ENCODE peak calls at places on chromosomes 7 and 10, in eight cellular contexts. One of them, this sample, is unnamed.

GRCh38 chr7:151762501-151763245 is 114.2 kb downstream of the PRKAG2 start:
- DNase-seq in cardiac muscle cell: no peak
- DNase-seq in fibroblast of pulmonary artery: no peak
- DNase-seq in brain microvascular endothelial cell: no peak
- DNase-seq in NB4: no peak
- DNase-seq in psoas muscle: no peak
- DNase-seq in Peyer's patch: no peak
- DNase-seq in endodermal cell: peak; percentile 59
- DNase-seq in this sample: no peak

GRCh38 chr7:4734587-4735365 is 40.6 kb upstream of the AP5Z1 start:
- DNase-seq in cardiac muscle cell: no peak
- DNase-seq in fibroblast of pulmonary artery: no peak
- DNase-seq in brain microvascular endothelial cell: no peak
- DNase-seq in NB4: no peak
- DNase-seq in psoas muscle: peak; percentile 68
- DNase-seq in Peyer's patch: no peak
- DNase-seq in endodermal cell: no peak
- DNase-seq in this sample: no peak

GRCh38 chr10:122010405-122011050 is 21.6 kb downstream of the TACC2 start:
- DNase-seq in cardiac muscle cell: no peak
- DNase-seq in fibroblast of pulmonary artery: peak; percentile 13
- DNase-seq in brain microvascular endothelial cell: no peak
- DNase-seq in NB4: peak; percentile 44
- DNase-seq in psoas muscle: peak; percentile 62
- DNase-seq in Peyer's patch: peak; percentile 5
- DNase-seq in endodermal cell: no peak
- DNase-seq in this sample: no peak

GRCh38 chr7:14071045-14071444 is 81.6 kb upstream of the ETV1 start:
- DNase-seq in cardiac muscle cell: no peak
- DNase-seq in fibroblast of pulmonary artery: no peak
- DNase-seq in brain microvascular endothelial cell: no peak
- DNase-seq in NB4: no peak
- DNase-seq in psoas muscle: no peak
- DNase-seq in Peyer's patch: no peak
- DNase-seq in endodermal cell: no peak
- DNase-seq in this sample: no peak

GRCh38 chr7:94562525-94562924 is 52.9 kb downstream of the CASD1 start:
- DNase-seq in cardiac muscle cell: no peak
- DNase-seq in fibroblast of pulmonary artery: peak; percentile 55
- DNase-seq in brain microvascular endothelial cell: no peak
- DNase-seq in NB4: no peak
- DNase-seq in psoas muscle: no peak
- DNase-seq in Peyer's patch: no peak
- DNase-seq in endodermal cell: no peak
- DNase-seq in this sample: no peak

GRCh38 chr10:133116455-133116854 is 28.7 kb downstream of the ADGRA1 start:
- DNase-seq in cardiac muscle cell: no peak
- DNase-seq in fibroblast of pulmonary artery: no peak
- DNase-seq in brain microvascular endothelial cell: no peak
- DNase-seq in NB4: no peak
- DNase-seq in psoas muscle: no peak
- DNase-seq in Peyer's patch: no peak
- DNase-seq in endodermal cell: no peak
- DNase-seq in this sample: no peak

GRCh38 chr10:113267616-113268015 is 285.2 kb upstream of the HABP2 start:
- DNase-seq in cardiac muscle cell: no peak
- DNase-seq in fibroblast of pulmonary artery: no peak
- DNase-seq in brain microvascular endothelial cell: no peak
- DNase-seq in NB4: no peak
- DNase-seq in psoas muscle: no peak
- DNase-seq in Peyer's patch: no peak
- DNase-seq in endodermal cell: no peak
- DNase-seq in this sample: no peak

GRCh38 chr7:139602143-139602722 is 78.7 kb downstream of the CLEC2L start:
- DNase-seq in cardiac muscle cell: peak; percentile 56
- DNase-seq in fibroblast of pulmonary artery: peak; percentile 64
- DNase-seq in brain microvascular endothelial cell: peak; percentile 24
- DNase-seq in NB4: peak; percentile 61
- DNase-seq in psoas muscle: no peak
- DNase-seq in Peyer's patch: no peak
- DNase-seq in endodermal cell: no peak
- DNase-seq in this sample: peak; percentile 47

GRCh38 chr10:33129987-33130386 is 172.0 kb upstream of the ITGB1 start:
- DNase-seq in cardiac muscle cell: no peak
- DNase-seq in fibroblast of pulmonary artery: peak; percentile 67
- DNase-seq in brain microvascular endothelial cell: peak; percentile 93
- DNase-seq in NB4: no peak
- DNase-seq in psoas muscle: no peak
- DNase-seq in Peyer's patch: no peak
- DNase-seq in endodermal cell: no peak
- DNase-seq in this sample: peak; percentile 51

GRCh38 chr10:124367414-124367813 is 51.3 kb downstream of the OAT start:
- DNase-seq in cardiac muscle cell: no peak
- DNase-seq in fibroblast of pulmonary artery: no peak
- DNase-seq in brain microvascular endothelial cell: no peak
- DNase-seq in NB4: no peak
- DNase-seq in psoas muscle: no peak
- DNase-seq in Peyer's patch: no peak
- DNase-seq in endodermal cell: no peak
- DNase-seq in this sample: no peak

GRCh38 chr7:44103941-44104879 is at the start of gene AEBP1:
- DNase-seq in cardiac muscle cell: peak; percentile 67
- DNase-seq in fibroblast of pulmonary artery: peak; percentile 37
- DNase-seq in brain microvascular endothelial cell: no peak
- DNase-seq in NB4: no peak
- DNase-seq in psoas muscle: peak; percentile 62
- DNase-seq in Peyer's patch: no peak
- DNase-seq in endodermal cell: peak; percentile 86
- DNase-seq in this sample: no peak

GRCh38 chr7:133530682-133531081 is 277.8 kb downstream of the EXOC4 start:
- DNase-seq in cardiac muscle cell: no peak
- DNase-seq in fibroblast of pulmonary artery: peak; percentile 91
- DNase-seq in brain microvascular endothelial cell: peak; percentile 48
- DNase-seq in NB4: no peak
- DNase-seq in psoas muscle: no peak
- DNase-seq in Peyer's patch: no peak
- DNase-seq in endodermal cell: no peak
- DNase-seq in this sample: no peak

GRCh38 chr7:120480472-120480871 is 207.5 kb downstream of the KCND2 start:
- DNase-seq in cardiac muscle cell: no peak
- DNase-seq in fibroblast of pulmonary artery: no peak
- DNase-seq in brain microvascular endothelial cell: no peak
- DNase-seq in NB4: no peak
- DNase-seq in psoas muscle: no peak
- DNase-seq in Peyer's patch: no peak
- DNase-seq in endodermal cell: no peak
- DNase-seq in this sample: no peak

GRCh38 chr10:95741807-95742528 is 14.0 kb upstream of the ENTPD1 start:
- DNase-seq in cardiac muscle cell: peak; percentile 29
- DNase-seq in fibroblast of pulmonary artery: peak; percentile 92
- DNase-seq in brain microvascular endothelial cell: peak; percentile 85
- DNase-seq in NB4: no peak
- DNase-seq in psoas muscle: no peak
- DNase-seq in Peyer's patch: peak; percentile 67
- DNase-seq in endodermal cell: peak; percentile 63
- DNase-seq in this sample: peak; percentile 44

GRCh38 chr7:3606436-3606835 is 305.4 kb downstream of the SDK1 start:
- DNase-seq in cardiac muscle cell: no peak
- DNase-seq in fibroblast of pulmonary artery: no peak
- DNase-seq in brain microvascular endothelial cell: no peak
- DNase-seq in NB4: no peak
- DNase-seq in psoas muscle: no peak
- DNase-seq in Peyer's patch: no peak
- DNase-seq in endodermal cell: no peak
- DNase-seq in this sample: no peak

GRCh38 chr10:43706166-43706565 is 57.5 kb upstream of the ZNF32 start:
- DNase-seq in cardiac muscle cell: no peak
- DNase-seq in fibroblast of pulmonary artery: no peak
- DNase-seq in brain microvascular endothelial cell: no peak
- DNase-seq in NB4: no peak
- DNase-seq in psoas muscle: no peak
- DNase-seq in Peyer's patch: no peak
- DNase-seq in endodermal cell: peak; percentile 31
- DNase-seq in this sample: no peak

GRCh38 chr7:78073470-78074382 is 275.2 kb downstream of the PHTF2 start:
- DNase-seq in cardiac muscle cell: no peak
- DNase-seq in fibroblast of pulmonary artery: no peak
- DNase-seq in brain microvascular endothelial cell: no peak
- DNase-seq in NB4: no peak
- DNase-seq in psoas muscle: no peak
- DNase-seq in Peyer's patch: no peak
- DNase-seq in endodermal cell: peak; percentile 84
- DNase-seq in this sample: peak; percentile 8

GRCh38 chr10:93894516-93895378 is 969 bp downstream of the SLC35G1 start:
- DNase-seq in cardiac muscle cell: no peak
- DNase-seq in fibroblast of pulmonary artery: no peak
- DNase-seq in brain microvascular endothelial cell: no peak
- DNase-seq in NB4: peak; percentile 12
- DNase-seq in psoas muscle: no peak
- DNase-seq in Peyer's patch: no peak
- DNase-seq in endodermal cell: peak; percentile 57
- DNase-seq in this sample: no peak

GRCh38 chr10:43238462-43238861 is 28.4 kb downstream of the RASGEF1A start:
- DNase-seq in cardiac muscle cell: no peak
- DNase-seq in fibroblast of pulmonary artery: no peak
- DNase-seq in brain microvascular endothelial cell: no peak
- DNase-seq in NB4: no peak
- DNase-seq in psoas muscle: peak; percentile 2
- DNase-seq in Peyer's patch: peak; percentile 22
- DNase-seq in endodermal cell: peak; percentile 10
- DNase-seq in this sample: no peak

GRCh38 chr7:35437619-35438275 is 183.8 kb upstream of the TBX20 start:
- DNase-seq in cardiac muscle cell: no peak
- DNase-seq in fibroblast of pulmonary artery: no peak
- DNase-seq in brain microvascular endothelial cell: no peak
- DNase-seq in NB4: no peak
- DNase-seq in psoas muscle: no peak
- DNase-seq in Peyer's patch: no peak
- DNase-seq in endodermal cell: no peak
- DNase-seq in this sample: no peak

GRCh38 chr7:135167360-135167759 is 3.1 kb downstream of the CYREN start:
- DNase-seq in cardiac muscle cell: no peak
- DNase-seq in fibroblast of pulmonary artery: no peak
- DNase-seq in brain microvascular endothelial cell: no peak
- DNase-seq in NB4: no peak
- DNase-seq in psoas muscle: no peak
- DNase-seq in Peyer's patch: no peak
- DNase-seq in endodermal cell: no peak
- DNase-seq in this sample: no peak

GRCh38 chr7:75565129-75565528 is 73.0 kb downstream of the SPDYE5 start:
- DNase-seq in cardiac muscle cell: no peak
- DNase-seq in fibroblast of pulmonary artery: peak; percentile 93
- DNase-seq in brain microvascular endothelial cell: peak; percentile 90
- DNase-seq in NB4: no peak
- DNase-seq in psoas muscle: no peak
- DNase-seq in Peyer's patch: no peak
- DNase-seq in endodermal cell: no peak
- DNase-seq in this sample: peak; percentile 89

GRCh38 chr10:119341236-119342016 is 134.1 kb downstream of the GRK5 start:
- DNase-seq in cardiac muscle cell: peak; percentile 86
- DNase-seq in fibroblast of pulmonary artery: peak; percentile 66
- DNase-seq in brain microvascular endothelial cell: peak; percentile 76
- DNase-seq in NB4: peak; percentile 62
- DNase-seq in psoas muscle: no peak
- DNase-seq in Peyer's patch: no peak
- DNase-seq in endodermal cell: no peak
- DNase-seq in this sample: peak; percentile 59

GRCh38 chr7:117780832-117781231 is 92.4 kb downstream of the CTTNBP2 start:
- DNase-seq in cardiac muscle cell: no peak
- DNase-seq in fibroblast of pulmonary artery: peak; percentile 4
- DNase-seq in brain microvascular endothelial cell: peak; percentile 31
- DNase-seq in NB4: no peak
- DNase-seq in psoas muscle: no peak
- DNase-seq in Peyer's patch: no peak
- DNase-seq in endodermal cell: no peak
- DNase-seq in this sample: no peak

GRCh38 chr7:106178593-106179134 is 66.6 kb upstream of the SYPL1 start:
- DNase-seq in cardiac muscle cell: no peak
- DNase-seq in fibroblast of pulmonary artery: peak; percentile 83
- DNase-seq in brain microvascular endothelial cell: peak; percentile 39
- DNase-seq in NB4: peak; percentile 36
- DNase-seq in psoas muscle: no peak
- DNase-seq in Peyer's patch: no peak
- DNase-seq in endodermal cell: no peak
- DNase-seq in this sample: peak; percentile 42
- TF ChIP-seq CTCF in cardiac muscle cell: peak; percentile 55
- TF ChIP-seq CTCF in fibroblast of pulmonary artery: peak; percentile 57
- TF ChIP-seq CTCF in brain microvascular endothelial cell: peak; percentile 57
- TF ChIP-seq CTCF in NB4: peak; percentile 14
- TF ChIP-seq CTCF in psoas muscle: peak; percentile 27
- TF ChIP-seq CTCF in Peyer's patch: no peak
- TF ChIP-seq CTCF in endodermal cell: peak; percentile 21
- TF ChIP-seq CTCF in this sample: peak; percentile 38

DNA sequence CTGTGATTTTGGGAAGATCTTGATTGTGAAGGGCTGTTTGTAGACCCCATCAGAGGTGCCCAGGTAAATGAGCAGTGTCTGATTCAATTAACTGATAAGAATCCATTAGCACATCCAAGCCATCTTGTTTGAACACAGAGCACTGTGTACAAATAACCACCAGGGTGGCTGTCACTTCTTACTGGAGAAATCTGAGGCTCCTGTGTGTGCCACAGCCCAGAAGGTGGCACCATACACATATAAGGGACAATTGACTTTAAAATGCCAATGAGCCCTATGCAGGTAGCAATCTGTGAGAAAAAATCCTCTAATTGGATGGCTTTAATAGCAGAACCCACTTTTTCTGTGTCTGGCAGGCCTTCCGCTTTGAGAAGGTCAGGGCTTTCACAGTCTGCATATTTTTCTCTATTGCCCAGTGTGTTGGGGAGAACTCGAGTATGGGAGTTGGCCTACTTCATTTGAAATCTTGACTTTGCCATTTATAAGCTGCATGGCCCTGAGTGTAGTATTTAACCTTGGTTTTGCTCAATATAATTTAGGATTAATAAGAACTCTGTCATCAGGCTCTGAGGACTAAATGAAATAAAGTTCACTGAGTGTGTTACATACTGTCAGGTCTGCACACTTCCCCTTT is 517.4 kb downstream of the CCSER2 start:
- DNase-seq in cardiac muscle cell: peak; percentile 61
- DNase-seq in fibroblast of pulmonary artery: no peak
- DNase-seq in brain microvascular endothelial cell: no peak
- DNase-seq in NB4: peak; percentile 51
- DNase-seq in psoas muscle: no peak
- DNase-seq in Peyer's patch: no peak
- DNase-seq in endodermal cell: peak; percentile 64
- DNase-seq in this sample: no peak
- TF ChIP-seq CTCF in cardiac muscle cell: no peak
- TF ChIP-seq CTCF in fibroblast of pulmonary artery: no peak
- TF ChIP-seq CTCF in brain microvascular endothelial cell: peak; percentile 50
- TF ChIP-seq CTCF in NB4: peak; percentile 52
- TF ChIP-seq CTCF in psoas muscle: no peak
- TF ChIP-seq CTCF in Peyer's patch: no peak
- TF ChIP-seq CTCF in endodermal cell: peak; percentile 78
- TF ChIP-seq CTCF in this sample: peak; percentile 38

GRCh38 chr10:114821293-114821914 is at the start of gene FHIP2A:
- DNase-seq in cardiac muscle cell: peak; percentile 82
- DNase-seq in fibroblast of pulmonary artery: peak; percentile 74
- DNase-seq in brain microvascular endothelial cell: peak; percentile 58
- DNase-seq in NB4: peak; percentile 86
- DNase-seq in psoas muscle: peak; percentile 87
- DNase-seq in Peyer's patch: peak; percentile 90
- DNase-seq in endodermal cell: peak; percentile 93
- DNase-seq in this sample: peak; percentile 42
- TF ChIP-seq CTCF in cardiac muscle cell: peak; percentile 38
- TF ChIP-seq CTCF in fibroblast of pulmonary artery: no peak
- TF ChIP-seq CTCF in brain microvascular endothelial cell: peak; percentile 41
- TF ChIP-seq CTCF in NB4: no peak
- TF ChIP-seq CTCF in psoas muscle: peak; percentile 83
- TF ChIP-seq CTCF in Peyer's patch: peak; percentile 54
- TF ChIP-seq CTCF in endodermal cell: peak; percentile 75
- TF ChIP-seq CTCF in this sample: peak; percentile 53

GRCh38 chr7:115707236-115707635 is 323.3 kb downstream of the TFEC start:
- DNase-seq in cardiac muscle cell: peak; percentile 38
- DNase-seq in fibroblast of pulmonary artery: peak; percentile 13
- DNase-seq in brain microvascular endothelial cell: no peak
- DNase-seq in NB4: peak; percentile 9
- DNase-seq in psoas muscle: no peak
- DNase-seq in Peyer's patch: no peak
- DNase-seq in endodermal cell: peak; percentile 66
- DNase-seq in this sample: peak; percentile 42
- TF ChIP-seq CTCF in cardiac muscle cell: peak; percentile 27
- TF ChIP-seq CTCF in fibroblast of pulmonary artery: peak; percentile 27
- TF ChIP-seq CTCF in brain microvascular endothelial cell: peak; percentile 59
- TF ChIP-seq CTCF in NB4: peak; percentile 19
- TF ChIP-seq CTCF in psoas muscle: no peak
- TF ChIP-seq CTCF in Peyer's patch: no peak
- TF ChIP-seq CTCF in endodermal cell: peak; percentile 76
- TF ChIP-seq CTCF in this sample: peak; percentile 59